ENCODE peak calls at places on chromosome 1, in nine cellular contexts. M is activated naive CD8-positive, alpha-beta T cell treated with anti-CD3 and anti-CD28 coated beads, Interleukin-2, amount 50 U/mL, for 24 hours; H is amygdala; L is NCI-H446; J is lower leg skin; Q is activated CD4-positive, alpha-beta T cell treated with anti-CD3 and anti-CD28 coated beads, Interleukin-2, amount 10 ng/mL, durations not matched to agents 7 days and 5 days; D is stimulated activated CD8-positive, alpha-beta memory T cell treated with anti-CD3 and anti-CD28 coated beads, Interleukin-15, amount 100 ng/mL, for 24 hours; Z is activated CD8-positive, alpha-beta memory T cell treated with anti-CD3 and anti-CD28 coated beads, Interleukin-2, amount 50 U/mL, for 48 hours; C is Calu3. B is an unnamed sample.

GRCh38 chr1:154586231-154586630 is 18.7 kb downstream of the CHRNB2 start:
- DNase-seq in M (no peak), L (no peak), Q (no peak), D (no peak), Z (no peak), H (no peak), J (no peak), C (no peak), B (no peak)

GRCh38 chr1:117067528-117068370 is 7.6 kb downstream of the TTF2 start:
- DNase-seq in Q (peak; percentile 49), Z (no peak), C (peak; percentile 33), M (no peak), L (no peak), H (no peak), D (no peak), J (no peak), B (peak; percentile 56)

GRCh38 chr1:10693497-10694273 is 102.8 kb downstream of the CASZ1 start:
- DNase-seq in J (no peak), D (no peak), H (no peak), C (peak; percentile 18), L (no peak), Z (peak; percentile 66), M (peak; percentile 51), Q (peak; percentile 43), B (peak; percentile 63)

GRCh38 chr1:232988572-232989040 is 38.2 kb downstream of the NTPCR start:
- DNase-seq in H (no peak), L (no peak), D (no peak), J (no peak), M (no peak), C (no peak), Q (no peak), Z (no peak), B (no peak)

GRCh38 chr1:23555949-23556640 is 3.2 kb downstream of the ID3 start:
- DNase-seq in Q (no peak), C (no peak), J (no peak), Z (no peak), L (peak; percentile 84), H (no peak), M (no peak), D (no peak), B (peak; percentile 40)

GRCh38 chr1:164466001-164466421 is 93.0 kb upstream of the PBX1 start:
- DNase-seq in H (no peak), C (no peak), Q (no peak), L (no peak), D (no peak), Z (no peak), J (no peak), M (no peak), B (no peak)

GRCh38 chr1:34681481-34682451 is 73.1 kb upstream of the GJB5 start:
- DNase-seq in C (peak; percentile 80), Q (peak; percentile 58), Z (peak; percentile 72), D (no peak), M (peak; percentile 61), L (no peak), J (peak; percentile 27), H (no peak), B (peak; percentile 74)

GRCh38 chr1:91148641-91149069 is 126.8 kb upstream of the ZNF644 start:
- DNase-seq in D (no peak), M (no peak), J (no peak), Q (no peak), Z (no peak), C (no peak), L (peak; percentile 60), H (no peak), B (no peak)

GRCh38 chr1:70667771-70668170 is 256.7 kb downstream of the CTH start:
- DNase-seq in M (no peak), D (no peak), L (no peak), J (no peak), C (no peak), Q (no peak), Z (no peak), H (no peak), B (no peak)

GRCh38 chr1:31666290-31666963 is 21.8 kb upstream of the PEF1 start:
- DNase-seq in M (no peak), Q (no peak), L (no peak), H (no peak), D (no peak), C (peak; percentile 69), Z (no peak), J (peak; percentile 59), B (no peak)